ENCODE peak calls at places on chromosome 20, in ten cellular contexts. B is HFF-Myc; R is AG04450; N is lung; I is astrocyte of the spinal cord; O is effector memory CD4-positive, alpha-beta T cell; M is A549; Z is pancreas; X is mesendoderm; H is lower leg skin. F is an unnamed sample.
A peak's percentile ranks its signal among the peaks of the same experiment; 100 is the strongest.

GRCh38 chr20:8633366-8633765 is 435.5 kb upstream of the PLCB4 start:
- DNase-seq in B (no peak), R (no peak), N (no peak), I (peak; percentile 25), O (no peak), M (no peak), Z (no peak), X (no peak), H (no peak), F (peak; percentile 27)

GRCh38 chr20:61353261-61353995 is 101.4 kb downstream of the CDH4 start:
- DNase-seq in B (no peak), R (no peak), N (no peak), I (peak; percentile 35), O (no peak), M (no peak), Z (no peak), X (peak; percentile 19), H (no peak), F (peak; percentile 20)

GRCh38 chr20:61949714-61950630 is 115.7 kb downstream of the TAF4 start:
- DNase-seq in B (no peak), R (no peak), N (no peak), I (no peak), O (no peak), M (no peak), Z (peak; percentile 44), X (no peak), H (no peak), F (no peak)

GRCh38 chr20:35695245-35695749 is 3.9 kb downstream of the NFS1 start:
- DNase-seq in B (no peak), R (no peak), N (peak; percentile 13), I (no peak), O (no peak), M (no peak), Z (no peak), X (no peak), H (peak; percentile 1), F (no peak)

GRCh38 chr20:12570371-12570770 is 438.4 kb upstream of the SPTLC3 start:
- DNase-seq in B (no peak), R (no peak), N (no peak), I (no peak), O (no peak), M (peak; percentile 17), Z (no peak), X (peak; percentile 92), H (no peak), F (peak; percentile 66)

GRCh38 chr20:43770342-43770741 is 43.5 kb upstream of the GTSF1L start:
- DNase-seq in B (no peak), R (no peak), N (no peak), I (no peak), O (no peak), M (no peak), Z (no peak), X (no peak), H (no peak), F (no peak)

GRCh38 chr20:58228484-58229197 is at the start of gene ANKRD60:
- DNase-seq in B (no peak), R (no peak), N (no peak), I (peak; percentile 68), O (peak; percentile 58), M (no peak), Z (peak; percentile 58), X (peak; percentile 74), H (no peak), F (peak; percentile 71)

GRCh38 chr20:32316667-32317066 is 39.2 kb downstream of the KIF3B start:
- DNase-seq in B (no peak), R (no peak), N (no peak), I (no peak), O (no peak), M (no peak), Z (peak; percentile 84), X (peak; percentile 23), H (no peak), F (no peak)

GRCh38 chr20:62761058-62761758 is 35.1 kb upstream of the MRGBP start:
- DNase-seq in B (no peak), R (no peak), N (no peak), I (no peak), O (no peak), M (no peak), Z (peak; percentile 76), X (no peak), H (no peak), F (no peak)

GRCh38 chr20:62795023-62795761 is 1.1 kb upstream of the MRGBP start:
- DNase-seq in B (no peak), R (no peak), N (no peak), I (peak; percentile 49), O (peak; percentile 42), M (peak; percentile 71), Z (no peak), X (peak; percentile 51), H (no peak), F (peak; percentile 56)

GRCh38 chr20:12715371-12715770 is 293.4 kb upstream of the SPTLC3 start:
- DNase-seq in B (no peak), R (no peak), N (no peak), I (no peak), O (no peak), M (no peak), Z (no peak), X (no peak), H (no peak), F (no peak)

GRCh38 chr20:21102252-21102609 is 3.9 kb downstream of the LINC00237 start:
- DNase-seq in B (no peak), R (no peak), N (no peak), I (no peak), O (no peak), M (no peak), Z (no peak), X (peak; percentile 74), H (peak; percentile 27), F (no peak)
- H3K4me3 ChIP-seq in B (no peak overlapping the region), R (no peak overlapping the region), N (no peak overlapping the region), I (no peak overlapping the region), O (peak overlapping the region; percentile 49), M (peak overlapping the region; percentile 27), Z (peak overlapping the region; percentile 46), X (peak overlapping the region; percentile 22), H (no peak overlapping the region), F (peak overlapping the region; percentile 10)

DNA sequence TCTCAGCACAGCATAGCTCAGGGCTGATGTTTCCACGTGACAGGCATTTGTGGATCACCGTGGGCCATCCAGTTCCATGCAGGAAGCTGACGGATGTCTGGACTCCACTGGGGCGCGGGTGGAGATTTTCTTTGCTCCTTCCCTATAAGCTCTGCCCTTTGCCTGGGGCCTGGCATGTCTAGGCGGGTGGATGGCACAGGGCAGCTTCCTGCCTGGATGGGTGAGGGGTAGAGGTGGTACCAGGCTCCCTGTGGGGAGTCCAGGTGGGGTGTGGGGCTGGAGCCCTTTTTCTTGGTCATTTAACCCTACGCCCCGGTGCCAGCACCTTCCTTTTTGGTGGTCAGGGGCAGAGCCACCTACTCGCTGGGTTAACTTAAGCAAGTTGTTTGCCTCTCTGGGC is 10.4 kb downstream of the FAM110A start:
- DNase-seq in B (no peak), R (no peak), N (no peak), I (no peak), O (no peak), M (no peak), Z (no peak), X (no peak), H (no peak), F (no peak)
- H3K4me3 ChIP-seq in B (no peak overlapping the region), R (no peak overlapping the region), N (no peak overlapping the region), I (no peak overlapping the region), O (no peak overlapping the region), M (no peak overlapping the region), Z (no peak overlapping the region), X (no peak overlapping the region), H (no peak overlapping the region), F (no peak overlapping the region)

GRCh38 chr20:34220581-34220980 is 20.6 kb upstream of the ASIP start:
- DNase-seq in B (peak; percentile 63), R (no peak), N (no peak), I (peak; percentile 62), O (no peak), M (no peak), Z (no peak), X (no peak), H (no peak), F (peak; percentile 55)

GRCh38 chr20:34213213-34213612 is 28.0 kb upstream of the ASIP start:
- DNase-seq in B (no peak), R (no peak), N (no peak), I (no peak), O (no peak), M (no peak), Z (no peak), X (no peak), H (no peak), F (no peak)

GRCh38 chr20:34216382-34216742 is 24.9 kb upstream of the ASIP start:
- DNase-seq in B (no peak), R (no peak), N (no peak), I (no peak), O (no peak), M (no peak), Z (no peak), X (no peak), H (no peak), F (no peak)

GRCh38 chr20:34211591-34211990 is 29.6 kb upstream of the ASIP start:
- DNase-seq in B (no peak), R (no peak), N (no peak), I (no peak), O (no peak), M (no peak), Z (no peak), X (no peak), H (no peak), F (no peak)

DNA sequence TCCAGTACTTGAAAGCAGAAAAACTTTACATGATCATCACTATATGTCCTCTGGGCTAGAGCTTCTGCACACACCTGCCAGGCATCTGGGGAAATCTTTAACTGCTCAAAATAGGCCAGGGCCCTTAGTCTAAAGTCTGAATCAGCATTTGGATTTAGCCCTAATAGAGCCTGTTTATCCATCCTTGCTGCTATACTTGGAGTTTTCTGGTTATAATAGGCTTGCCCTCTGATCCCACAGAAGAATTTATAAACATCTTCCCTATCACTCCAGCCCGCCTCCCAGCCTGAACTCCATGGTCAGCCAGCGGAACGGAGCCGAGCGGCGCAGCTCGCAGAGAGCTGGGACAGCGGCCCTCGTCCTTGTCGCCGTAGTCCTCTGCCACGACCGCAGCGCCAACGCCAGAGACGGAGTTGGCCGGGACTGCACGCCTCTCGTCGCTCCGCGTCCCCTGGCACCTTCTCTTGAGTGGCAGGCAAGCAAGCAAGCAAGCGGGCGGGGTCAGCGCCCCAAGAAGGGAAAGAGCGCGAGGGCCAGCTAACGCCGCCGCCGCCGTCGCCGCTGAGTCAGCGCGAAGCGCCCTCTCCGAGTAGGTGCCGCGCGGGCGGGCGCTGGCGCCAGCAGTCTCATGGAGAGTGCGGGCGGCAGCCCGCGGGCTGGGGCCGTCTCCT is 25.4 kb upstream of the ASIP start:
- DNase-seq in B (peak; percentile 24), R (peak; percentile 16), N (peak; percentile 85), I (peak; percentile 59), O (no peak), M (peak; percentile 54), Z (peak; percentile 95), X (peak; percentile 93), H (peak; percentile 51), F (peak; percentile 70)
- H3K4me3 ChIP-seq in B (peak overlapping the region; percentile 43), R (peak overlapping the region; percentile 81), N (peak overlapping the region; percentile 36), I (peak overlapping the region; percentile 50), O (no peak overlapping the region), M (peak overlapping the region; percentile 43), Z (peak overlapping the region; percentile 46), X (no peak overlapping the region), H (no peak overlapping the region), F (peak overlapping the region; percentile 9)

DNA sequence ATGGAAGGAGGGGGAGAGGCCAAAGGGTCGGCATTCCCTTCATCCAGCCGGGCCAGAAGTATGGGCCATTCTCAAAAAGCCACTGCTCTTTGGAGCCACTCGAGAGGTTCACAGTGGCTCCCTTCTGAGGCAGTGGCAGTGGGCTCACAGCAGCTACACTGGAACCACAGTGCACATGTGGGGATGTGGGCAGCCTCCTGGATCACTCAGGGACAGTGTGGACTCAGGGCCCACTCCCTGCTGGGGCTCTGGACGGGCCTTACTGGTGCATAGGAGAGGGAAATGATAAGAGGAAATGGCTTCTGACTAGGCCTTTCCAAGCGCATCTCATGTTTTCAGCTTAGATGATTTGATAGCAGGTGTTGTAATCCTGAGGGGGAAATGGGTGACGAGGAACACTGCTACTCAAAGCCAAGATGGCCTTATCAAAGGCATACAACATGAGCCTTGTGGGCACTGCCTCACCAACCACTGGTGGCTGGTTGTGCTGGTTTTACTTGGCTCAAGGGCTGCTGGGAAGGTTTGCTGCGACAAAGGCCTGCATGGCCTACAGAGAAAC is 44.0 kb downstream of the PANK2 start:
- DNase-seq in B (no peak), R (no peak), N (no peak), I (no peak), O (no peak), M (no peak), Z (no peak), X (no peak), H (no peak), F (no peak)
- H3K4me3 ChIP-seq in B (no peak overlapping the region), R (no peak overlapping the region), N (no peak overlapping the region), I (no peak overlapping the region), O (peak overlapping the region; percentile 56), M (no peak overlapping the region), Z (no peak overlapping the region), X (no peak overlapping the region), H (no peak overlapping the region), F (no peak overlapping the region)